ENCODE peak calls at places on chromosome 2, in four cellular contexts. Z, D, T and E are unnamed samples.

GRCh38 chr2:8633735-8634313 is 48.0 kb upstream of the ID2 start:
- DNase-seq in Z (peak; percentile 81), T (no peak), D (no peak), E (no peak)

GRCh38 chr2:168951871-168952270 is 50.8 kb downstream of the G6PC2 start:
- DNase-seq in D (no peak), T (no peak), Z (no peak), E (no peak)

GRCh38 chr2:39550701-39551285 is 113.7 kb upstream of the MAP4K3 start:
- DNase-seq in Z (peak; percentile 32), T (peak; percentile 17), D (no peak), E (peak; percentile 11)

GRCh38 chr2:227717687-227718567 is at the start of gene SLC19A3:
- DNase-seq in T (peak; percentile 30), Z (peak; percentile 79), D (no peak), E (peak; percentile 56)

GRCh38 chr2:54638103-54638502 is 85.4 kb upstream of the EML6 start:
- DNase-seq in Z (no peak), D (no peak), T (no peak), E (no peak)

GRCh38 chr2:129702773-129703172 is 276.7 kb upstream of the RAB6C start:
- DNase-seq in D (no peak), T (no peak), Z (no peak), E (no peak)

GRCh38 chr2:215598376-215598975 is 162.6 kb upstream of the FN1 start:
- DNase-seq in Z (no peak), D (no peak), T (no peak), E (no peak)

GRCh38 chr2:52895726-52896340 is 871.8 kb upstream of the CHAC2 start:
- DNase-seq in Z (no peak), D (no peak), T (no peak), E (no peak)

GRCh38 chr2:240219208-240219890 is 78.9 kb upstream of the OTOS start:
- DNase-seq in D (peak; percentile 11), Z (no peak), T (no peak), E (no peak)

GRCh38 chr2:234633581-234634230 is 136.8 kb upstream of the ARL4C start:
- DNase-seq in Z (no peak), D (no peak), T (no peak), E (no peak)

GRCh38 chr2:236744316-236745105 is 174.9 kb downstream of the ACKR3 start:
- DNase-seq in Z (no peak), T (no peak), D (no peak), E (no peak)

GRCh38 chr2:234165421-234165820 is 114.9 kb downstream of the SPP2 start:
- DNase-seq in T (no peak), Z (no peak), D (no peak), E (no peak)

GRCh38 chr2:71064754-71065621 is 3.5 kb upstream of the NAGK start:
- DNase-seq in D (no peak), T (no peak), Z (no peak), E (no peak)

GRCh38 chr2:211329421-211329820 is 773.0 kb downstream of the CPS1 start:
- DNase-seq in D (no peak), Z (no peak), T (no peak), E (no peak)

GRCh38 chr2:202278944-202279343 is 13.4 kb downstream of the NOP58 start:
- DNase-seq in T (peak; percentile 66), D (no peak), Z (peak; percentile 18), E (no peak)

GRCh38 chr2:73202156-73203054 is at the start of gene NOTO:
- DNase-seq in Z (peak; percentile 32), D (peak; percentile 24), T (no peak), E (no peak)

GRCh38 chr2:230929381-230930148 is 4.5 kb upstream of the GPR55 start:
- DNase-seq in Z (no peak), D (peak; percentile 10), T (no peak), E (no peak)

GRCh38 chr2:85273732-85274731 is 53.8 kb downstream of the TGOLN2 start:
- DNase-seq in D (no peak), T (no peak), Z (no peak), E (no peak)

GRCh38 chr2:205975082-205975949 is 110.7 kb downstream of the INO80D start:
- DNase-seq in T (no peak), Z (peak; percentile 94), D (no peak), E (no peak)

GRCh38 chr2:42939411-42940206 is 147.2 kb upstream of the HAAO start:
- DNase-seq in D (no peak), T (no peak), Z (no peak), E (no peak)

GRCh38 chr2:48674933-48675332 is 57.3 kb downstream of the GTF2A1L start:
- DNase-seq in Z (no peak), T (no peak), D (no peak), E (no peak)

GRCh38 chr2:185372188-185372587 is 366.4 kb upstream of the FSIP2 start:
- DNase-seq in T (no peak), D (no peak), Z (no peak), E (no peak)

GRCh38 chr2:177753682-177754475 is 318.7 kb downstream of the PDE11A start:
- DNase-seq in Z (no peak), T (no peak), D (no peak), E (peak; percentile 66)

GRCh38 chr2:203200866-203201265 is 38.0 kb upstream of the CYP20A1 start:
- DNase-seq in T (no peak), Z (no peak), D (no peak), E (no peak)

GRCh38 chr2:118942012-118942411 is at the start of gene MARCO:
- DNase-seq in Z (no peak), T (no peak), D (no peak), E (no peak)

GRCh38 chr2:138689705-138690104 is 90.5 kb downstream of the NXPH2 start:
- DNase-seq in Z (no peak), D (no peak), T (no peak), E (no peak)

GRCh38 chr2:237045449-237045848 is 40.2 kb upstream of the COPS8 start:
- DNase-seq in T (no peak), Z (no peak), D (no peak), E (no peak)

GRCh38 chr2:101551489-101551888 is 76.6 kb upstream of the RFX8 start:
- DNase-seq in T (no peak), D (no peak), Z (no peak), E (peak; percentile 26)

GRCh38 chr2:100936972-100937542 is 65.0 kb upstream of the RPL31 start:
- DNase-seq in Z (no peak), D (no peak), T (no peak), E (no peak)

GRCh38 chr2:233142355-233142897 is 82.3 kb downstream of the INPP5D start:
- DNase-seq in D (peak; percentile 52), T (no peak), Z (no peak), E (no peak)

GRCh38 chr2:202165945-202166344 is 72.5 kb downstream of the SUMO1 start:
- DNase-seq in D (no peak), T (no peak), Z (no peak), E (no peak)

GRCh38 chr2:238247841-238248440 is 8.1 kb upstream of the HES6 start:
- DNase-seq in Z (no peak), D (no peak), T (no peak), E (no peak)

GRCh38 chr2:32632089-32632488 is 4.2 kb downstream of the TTC27 start:
- DNase-seq in Z (no peak), T (no peak), D (no peak), E (peak; percentile 19)

GRCh38 chr2:187055463-187055862 is 206.5 kb upstream of the ZSWIM2 start:
- DNase-seq in D (no peak), T (no peak), Z (no peak), E (peak; percentile 31)

GRCh38 chr2:207692206-207693065 is 19.0 kb upstream of the CCNYL1 start:
- DNase-seq in Z (peak; percentile 61), T (no peak), D (peak; percentile 57), E (peak; percentile 65)

GRCh38 chr2:199409705-199410104 is 48.0 kb downstream of the SATB2 start:
- DNase-seq in D (no peak), Z (no peak), T (no peak), E (no peak)

GRCh38 chr2:120901213-120901612 is 165.5 kb downstream of the GLI2 start:
- DNase-seq in D (no peak), T (no peak), Z (no peak), E (no peak)